ENCODE peak calls at places on chromosomes 4 and X, in nine cellular contexts. R is PC-3; S is progenitor cell of endocrine pancreas; A is psoas muscle; O is CD4-positive, alpha-beta T cell; L is hepatocyte; Q is breast epithelium; D is AG09319; V is brain microvascular endothelial cell. T is an unnamed sample.

GRCh38 chr4:40046311-40046980 is 10.2 kb upstream of the N4BP2 start:
- DNase-seq in R (peak), S (no peak), A (no peak), O (no peak), L (peak), Q (no peak), D (no peak), V (peak), T (no peak)

GRCh38 chrX:127317159-127317558 is 497.6 kb downstream of the PRR32 start:
- DNase-seq in R (peak), S (no peak), A (no peak), O (no peak), L (no peak), Q (no peak), D (no peak), V (no peak), T (no peak)

GRCh38 chr4:148053298-148054003 is 321.6 kb downstream of the ARHGAP10 start:
- DNase-seq in R (peak), S (no peak), A (no peak), O (no peak), L (no peak), Q (no peak), D (no peak), V (no peak), T (no peak)

GRCh38 chrX:30301203-30301602 is 8.0 kb downstream of the NR0B1 start:
- DNase-seq in R (no peak), S (no peak), A (no peak), O (no peak), L (no peak), Q (no peak), D (no peak), V (no peak), T (no peak)

GRCh38 chrX:43836435-43837184 is 45.6 kb downstream of the MAOB start:
- DNase-seq in R (peak), S (no peak), A (no peak), O (no peak), L (peak), Q (no peak), D (no peak), V (no peak), T (no peak)

GRCh38 chrX:126165721-126166401 is at the start of gene DCAF12L2:
- DNase-seq in R (no peak), S (peak), A (peak), O (no peak), L (peak), Q (no peak), D (no peak), V (no peak), T (no peak)

GRCh38 chr4:40289366-40290188 is 45.6 kb upstream of the CHRNA9 start:
- DNase-seq in R (no peak), S (no peak), A (no peak), O (no peak), L (no peak), Q (no peak), D (no peak), V (peak), T (no peak)

GRCh38 chrX:69305333-69306062 is 140.2 kb upstream of the PJA1 start:
- DNase-seq in R (no peak), S (no peak), A (no peak), O (no peak), L (no peak), Q (no peak), D (no peak), V (no peak), T (no peak)

GRCh38 chr4:169254546-169254983 is 16.2 kb downstream of the SH3RF1 start:
- DNase-seq in R (peak), S (no peak), A (no peak), O (no peak), L (no peak), Q (no peak), D (no peak), V (peak), T (no peak)

GRCh38 chrX:83469551-83469950 is 38.5 kb upstream of the POU3F4 start:
- DNase-seq in R (peak), S (no peak), A (no peak), O (no peak), L (peak), Q (no peak), D (no peak), V (no peak), T (no peak)

GRCh38 chrX:15301924-15302323 is 13.5 kb downstream of the ASB11 start:
- DNase-seq in R (no peak), S (no peak), A (peak), O (no peak), L (peak), Q (no peak), D (no peak), V (no peak), T (no peak)

GRCh38 chrX:2516612-2517011 is 15.8 kb upstream of the DHRSX start:
- DNase-seq in R (no peak), S (no peak), A (no peak), O (no peak), L (no peak), Q (no peak), D (no peak), V (no peak), T (no peak)

GRCh38 chr4:1518997-1519700 is 112.9 kb upstream of the NKX1-1 start:
- DNase-seq in R (no peak), S (no peak), A (peak), O (no peak), L (no peak), Q (no peak), D (no peak), V (no peak), T (no peak)

GRCh38 chr4:38832206-38832605 is 24.4 kb downstream of the TLR6 start:
- DNase-seq in R (no peak), S (no peak), A (no peak), O (no peak), L (no peak), Q (no peak), D (no peak), V (no peak), T (no peak)

GRCh38 chr4:36285784-36286480 is 4.5 kb downstream of the DTHD1 start:
- DNase-seq in R (peak), S (no peak), A (no peak), O (peak), L (no peak), Q (no peak), D (no peak), V (no peak), T (no peak)

GRCh38 chrX:154441984-154442707 is 1.8 kb upstream of the FAM50A start:
- DNase-seq in R (peak), S (no peak), A (no peak), O (no peak), L (no peak), Q (peak), D (no peak), V (no peak), T (no peak)

GRCh38 chrX:153845842-153846241 is 15.5 kb upstream of the PDZD4 start:
- DNase-seq in R (no peak), S (no peak), A (no peak), O (no peak), L (no peak), Q (no peak), D (no peak), V (no peak), T (no peak)

GRCh38 chr4:174122705-174123104 is 160.8 kb downstream of the FBXO8 start:
- DNase-seq in R (no peak), S (no peak), A (no peak), O (no peak), L (no peak), Q (no peak), D (no peak), V (no peak), T (no peak)

GRCh38 chrX:44494357-44494756 is 48.3 kb downstream of the FUNDC1 start:
- DNase-seq in R (no peak), S (no peak), A (no peak), O (no peak), L (no peak), Q (no peak), D (no peak), V (no peak), T (no peak)

GRCh38 chr4:24705016-24705753 is 90.2 kb upstream of the SOD3 start:
- DNase-seq in R (no peak), S (no peak), A (no peak), O (no peak), L (no peak), Q (no peak), D (no peak), V (no peak), T (no peak)

GRCh38 chrX:131812847-131813825 is 210.0 kb upstream of the STK26 start:
- DNase-seq in R (peak), S (no peak), A (peak), O (peak), L (no peak), Q (peak), D (peak), V (peak), T (no peak)
- TF ChIP-seq CTCF in R (peak), S (no peak), A (peak), O (peak), L (no peak), Q (peak), D (peak), V (peak), T (no peak)

GRCh38 chr4:26161030-26161824 is 159.6 kb upstream of the RBPJ start:
- DNase-seq in R (peak), S (no peak), A (no peak), O (no peak), L (no peak), Q (no peak), D (no peak), V (no peak), T (no peak)
- TF ChIP-seq CTCF in R (peak), S (peak), A (no peak), O (no peak), L (peak), Q (no peak), D (no peak), V (peak), T (peak)

GRCh38 chr4:19930742-19931141 is 321.0 kb upstream of the SLIT2 start:
- DNase-seq in R (no peak), S (no peak), A (no peak), O (no peak), L (no peak), Q (no peak), D (no peak), V (no peak), T (no peak)

GRCh38 chr4:19927381-19927780 is 324.3 kb upstream of the SLIT2 start:
- DNase-seq in R (no peak), S (no peak), A (no peak), O (no peak), L (peak), Q (no peak), D (no peak), V (peak), T (no peak)

GRCh38 chr4:19924761-19925160 is 326.9 kb upstream of the SLIT2 start:
- DNase-seq in R (peak), S (no peak), A (no peak), O (no peak), L (no peak), Q (no peak), D (no peak), V (no peak), T (no peak)

DNA sequence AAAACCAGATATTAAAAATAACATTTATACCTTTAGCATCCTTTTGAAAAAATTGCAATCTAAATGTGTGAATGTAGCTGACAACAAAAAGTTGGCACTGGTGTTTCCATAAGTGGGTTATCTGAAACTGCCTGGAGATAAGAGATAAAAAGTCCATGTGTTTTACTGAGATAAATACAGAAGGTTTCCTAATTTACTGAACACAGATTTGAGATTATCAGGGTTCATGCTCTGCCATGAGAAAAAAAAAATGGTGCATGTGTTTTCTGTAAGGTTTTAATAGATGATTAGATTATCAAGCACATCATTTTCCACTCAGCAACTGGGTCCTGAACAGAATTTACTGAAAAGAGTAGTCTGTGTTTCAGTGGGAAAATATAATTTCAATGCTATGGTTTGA is 326.2 kb upstream of the SLIT2 start:
- DNase-seq in R (no peak), S (no peak), A (no peak), O (no peak), L (no peak), Q (no peak), D (no peak), V (no peak), T (no peak)
- TF ChIP-seq CTCF in R (no peak), S (no peak), A (no peak), O (no peak), L (no peak), Q (no peak), D (no peak), V (no peak), T (no peak)

GRCh38 chr4:154399259-154399974 is 92.2 kb downstream of the DCHS2 start:
- DNase-seq in R (peak), S (no peak), A (no peak), O (no peak), L (peak), Q (no peak), D (no peak), V (peak), T (no peak)
- TF ChIP-seq CTCF in R (peak), S (peak), A (no peak), O (no peak), L (peak), Q (peak), D (peak), V (peak), T (peak)

DNA sequence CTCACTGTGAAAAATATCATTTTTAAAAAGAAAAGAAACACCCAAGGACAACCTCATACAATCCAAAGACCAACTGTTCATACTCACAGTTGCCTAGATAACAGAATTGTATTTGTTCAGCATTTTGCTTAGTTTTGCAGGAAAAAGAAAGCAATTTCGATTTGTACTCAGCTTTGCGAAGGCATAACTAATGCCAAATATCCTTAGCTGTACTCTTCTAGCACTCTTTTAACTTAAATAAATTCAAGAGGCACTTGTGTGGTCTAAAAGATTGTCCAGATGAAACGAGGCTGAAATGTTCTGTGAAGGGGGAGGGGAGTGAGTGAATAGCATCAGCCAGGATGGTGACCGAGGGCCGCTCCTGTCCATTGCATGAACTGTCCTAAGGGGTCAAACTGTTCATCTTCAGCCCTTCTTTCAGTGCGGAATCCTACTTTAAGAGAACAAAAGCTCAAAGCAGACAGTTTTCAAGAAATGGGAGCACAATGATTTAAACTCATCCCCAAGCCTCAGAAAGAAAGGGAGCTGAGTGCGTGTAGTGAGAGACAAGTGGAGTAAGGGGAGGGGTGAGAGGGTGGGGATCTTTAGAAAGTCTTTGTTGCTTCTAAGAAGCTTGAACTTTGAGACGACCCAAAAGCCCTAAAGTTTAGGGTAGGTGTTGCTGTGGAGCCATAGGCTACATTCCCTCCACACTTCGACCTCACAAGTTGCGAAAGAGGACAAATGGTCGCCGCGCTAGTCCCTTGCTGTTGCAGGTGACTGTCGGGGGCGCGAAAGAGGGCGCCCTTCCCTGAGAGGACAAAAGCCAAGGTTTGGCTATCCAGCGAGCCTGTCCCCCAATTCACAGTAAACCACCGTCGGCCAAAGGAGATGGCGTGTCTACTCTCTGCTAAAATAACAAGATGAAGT is 4.0 kb upstream of the NEUROG2 start:
- DNase-seq in R (no peak), S (no peak), A (no peak), O (no peak), L (no peak), Q (no peak), D (no peak), V (no peak), T (no peak)
- TF ChIP-seq CTCF in R (no peak), S (peak), A (no peak), O (no peak), L (no peak), Q (no peak), D (no peak), V (no peak), T (no peak)

DNA sequence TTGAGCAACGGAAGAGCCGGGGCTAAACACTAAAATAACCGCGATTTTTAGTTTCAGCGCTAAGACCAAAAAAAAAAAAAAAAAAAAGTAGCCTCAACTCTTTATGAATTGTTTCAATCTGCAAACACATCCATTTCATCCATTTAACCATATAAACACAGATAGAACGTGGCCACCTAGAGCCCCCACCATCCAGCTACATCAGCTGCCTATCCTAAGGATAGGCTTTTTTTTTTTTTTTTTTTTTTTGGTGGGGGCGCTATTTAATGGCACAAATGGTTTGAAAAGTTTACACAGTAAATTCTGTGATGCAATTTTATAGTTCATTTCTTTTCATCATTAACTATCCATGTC is 492 bp upstream of the HDAC8 start:
- DNase-seq in R (no peak), S (no peak), A (no peak), O (no peak), L (no peak), Q (no peak), D (no peak), V (no peak), T (no peak)
- TF ChIP-seq CTCF in R (no peak), S (no peak), A (no peak), O (no peak), L (no peak), Q (no peak), D (no peak), V (no peak), T (no peak)